ENCODE peak calls at places on chromosomes 2 and 18, in five cellular contexts. O is upper lobe of right lung, A is right lobe of liver, H is AG04450, G is tibial nerve. B is an unnamed sample.

GRCh38 chr2:150570712-150571111 is 83.2 kb upstream of the RND3 start:
- DNase-seq in O (no peak), A (no peak), H (peak; percentile 72), G (no peak), B (no peak)

GRCh38 chr18:12827588-12827987 is 56.4 kb downstream of the PTPN2 start:
- DNase-seq in O (no peak), A (no peak), H (no peak), G (no peak), B (no peak)

GRCh38 chr2:230942920-230943896 is 18.2 kb upstream of the GPR55 start:
- DNase-seq in O (no peak), A (no peak), H (no peak), G (no peak), B (peak; percentile 89)

GRCh38 chr2:27020337-27020948 is 12.3 kb upstream of the TMEM214 start:
- DNase-seq in O (no peak), A (peak; percentile 81), H (no peak), G (peak; percentile 50), B (no peak)

GRCh38 chr2:196918927-196919326 is 7.6 kb downstream of the PGAP1 start:
- DNase-seq in O (no peak), A (no peak), H (no peak), G (no peak), B (no peak)

GRCh38 chr2:55051026-55051866 is 995 bp upstream of the RTN4 start:
- DNase-seq in O (no peak), A (no peak), H (peak; percentile 99), G (peak; percentile 42), B (peak; percentile 85)

GRCh38 chr2:40041983-40042382 is 262.9 kb upstream of the THUMPD2 start:
- DNase-seq in O (no peak), A (no peak), H (peak; percentile 80), G (no peak), B (no peak)

GRCh38 chr2:11683966-11684365 is 14.0 kb upstream of the NTSR2 start:
- DNase-seq in O (no peak), A (no peak), H (no peak), G (no peak), B (peak; percentile 74)

GRCh38 chr2:95320986-95321767 is 24.0 kb downstream of the KCNIP3 start:
- DNase-seq in O (no peak), A (no peak), H (no peak), G (no peak), B (no peak)

GRCh38 chr18:75285876-75286275 is 75.3 kb downstream of the TSHZ1 start:
- DNase-seq in O (no peak), A (no peak), H (no peak), G (no peak), B (no peak)

GRCh38 chr18:11322716-11323115 is 173.3 kb upstream of the PIEZO2 start:
- DNase-seq in O (no peak), A (no peak), H (no peak), G (no peak), B (no peak)

GRCh38 chr18:45282101-45282812 is 333.0 kb upstream of the SLC14A2 start:
- DNase-seq in O (no peak), A (no peak), H (no peak), G (no peak), B (no peak)

GRCh38 chr2:221792971-221793670 is 221.0 kb upstream of the EPHA4 start:
- DNase-seq in O (no peak), A (no peak), H (no peak), G (no peak), B (no peak)

GRCh38 chr2:128438091-128438490 is 119.4 kb upstream of the HS6ST1 start:
- DNase-seq in O (peak; percentile 55), A (no peak), H (no peak), G (no peak), B (peak; percentile 9)

GRCh38 chr2:149058936-149059335 is 20.4 kb downstream of the LYPD6B start:
- DNase-seq in O (no peak), A (no peak), H (no peak), G (no peak), B (no peak)

GRCh38 chr2:128585706-128586105 is 267.0 kb upstream of the HS6ST1 start:
- DNase-seq in O (no peak), A (no peak), H (peak; percentile 80), G (no peak), B (no peak)

GRCh38 chr2:176106636-176107539 is at the start of gene HOXD11:
- DNase-seq in O (no peak), A (peak; percentile 72), H (no peak), G (no peak), B (no peak)

GRCh38 chr2:23235292-23235691 is 149.7 kb upstream of the KLHL29 start:
- DNase-seq in O (no peak), A (no peak), H (no peak), G (no peak), B (no peak)

GRCh38 chr18:78519394-78520062 is 460.1 kb upstream of the SALL3 start:
- DNase-seq in O (no peak), A (no peak), H (no peak), G (no peak), B (no peak)

GRCh38 chr2:9467687-9468086 is 6.7 kb upstream of the IAH1 start:
- DNase-seq in O (peak; percentile 84), A (no peak), H (no peak), G (no peak), B (no peak)

GRCh38 chr2:189002079-189002478 is 27.9 kb downstream of the COL3A1 start:
- DNase-seq in O (no peak), A (no peak), H (no peak), G (no peak), B (no peak)

GRCh38 chr2:230713331-230714121 is 884 bp downstream of the CAB39 start:
- DNase-seq in O (peak; percentile 76), A (peak; percentile 68), H (no peak), G (no peak), B (peak; percentile 87)

GRCh38 chr18:57122906-57123510 is 23.9 kb upstream of the BOD1L2 start:
- DNase-seq in O (no peak), A (no peak), H (no peak), G (no peak), B (no peak)

GRCh38 chr18:31206787-31207381 is 44.2 kb upstream of the DSC1 start:
- DNase-seq in O (peak; percentile 86), A (no peak), H (no peak), G (no peak), B (peak; percentile 74)

GRCh38 chr2:46520108-46520507 is 40.7 kb downstream of the TMEM247 start:
- DNase-seq in O (no peak), A (no peak), H (no peak), G (no peak), B (no peak)

GRCh38 chr2:47069628-47070154 is 85.4 kb downstream of the STPG4 start:
- DNase-seq in O (peak; percentile 83), A (peak; percentile 54), H (no peak), G (peak; percentile 49), B (peak; percentile 84)

GRCh38 chr18:62196079-62196478 is 9.0 kb downstream of the RELCH start:
- DNase-seq in O (no peak), A (no peak), H (no peak), G (no peak), B (no peak)

GRCh38 chr18:45962461-45962860 is 4.7 kb downstream of the EPG5 start:
- DNase-seq in O (no peak), A (no peak), H (no peak), G (no peak), B (no peak)

GRCh38 chr2:237485844-237486243 is 1.2 kb upstream of the MLPH start:
- DNase-seq in O (no peak), A (no peak), H (no peak), G (no peak), B (no peak)
- H3K4me3 ChIP-seq in O (peak overlapping the region; percentile 53), A (peak overlapping the region; percentile 91), H (peak overlapping the region; percentile 76), G (peak overlapping the region; percentile 52), B (no peak overlapping the region)

GRCh38 chr2:43267393-43267792 is 41.0 kb upstream of the ZFP36L2 start:
- DNase-seq in O (no peak), A (no peak), H (no peak), G (no peak), B (no peak)

GRCh38 chr2:43268066-43268971 is 41.9 kb upstream of the ZFP36L2 start:
- DNase-seq in O (no peak), A (no peak), H (no peak), G (no peak), B (no peak)

GRCh38 chr2:43266692-43267091 is 40.3 kb upstream of the ZFP36L2 start:
- DNase-seq in O (peak; percentile 82), A (no peak), H (no peak), G (peak; percentile 44), B (peak; percentile 91)

GRCh38 chr2:43262239-43262638 is 35.8 kb upstream of the ZFP36L2 start:
- DNase-seq in O (no peak), A (no peak), H (no peak), G (no peak), B (no peak)

DNA sequence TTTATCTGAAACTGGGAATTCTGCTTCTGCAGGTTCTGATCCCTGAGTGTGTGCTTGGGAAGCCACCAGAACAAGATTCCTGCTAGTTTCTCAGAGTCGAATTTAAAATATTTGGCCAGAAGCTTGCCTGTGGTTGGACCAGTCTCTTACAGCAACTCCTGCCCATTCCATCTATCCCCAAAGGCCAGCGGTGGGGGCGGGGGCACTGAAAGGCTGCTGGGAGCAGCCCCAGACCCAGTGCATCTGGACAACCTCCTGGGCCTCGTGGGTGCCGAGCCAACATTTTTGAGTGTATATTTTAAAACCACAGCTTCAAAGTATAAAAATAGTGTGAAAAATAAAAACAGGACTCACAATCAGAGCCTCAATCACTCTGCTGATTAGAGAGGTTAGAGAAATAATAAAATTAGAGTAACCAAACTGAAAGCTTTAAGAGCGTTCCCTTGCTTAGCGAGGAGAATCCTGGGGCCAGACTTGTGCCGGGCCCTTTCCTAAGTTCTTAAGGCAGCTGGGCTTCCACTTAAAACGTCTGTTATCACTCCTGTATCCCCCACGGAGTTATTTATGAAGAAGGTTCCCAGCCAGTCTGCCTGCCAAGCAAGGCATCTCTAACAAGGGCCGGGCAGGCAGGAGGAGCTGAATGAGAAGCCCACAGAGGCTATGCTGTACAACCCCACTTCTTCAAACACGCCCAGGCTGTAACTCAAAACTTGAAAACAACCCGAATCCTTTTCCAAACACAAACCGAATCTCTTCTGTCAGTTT is 38.8 kb upstream of the ZFP36L2 start:
- DNase-seq in O (no peak), A (no peak), H (no peak), G (no peak), B (no peak)
- H3K4me3 ChIP-seq in O (no peak overlapping the region), A (no peak overlapping the region), H (no peak overlapping the region), G (peak overlapping the region; percentile 1), B (no peak overlapping the region)

GRCh38 chr2:71605173-71605641 is 151.8 kb downstream of the DYSF start:
- DNase-seq in O (peak; percentile 37), A (peak; percentile 21), H (no peak), G (peak; percentile 6), B (peak; percentile 68)
- H3K4me3 ChIP-seq in O (no peak overlapping the region), A (no peak overlapping the region), H (no peak overlapping the region), G (no peak overlapping the region), B (no peak overlapping the region)

GRCh38 chr2:165646321-165646801 is 147.7 kb downstream of the GALNT3 start:
- DNase-seq in O (no peak), A (no peak), H (no peak), G (no peak), B (no peak)
- H3K4me3 ChIP-seq in O (no peak overlapping the region), A (no peak overlapping the region), H (no peak overlapping the region), G (no peak overlapping the region), B (no peak overlapping the region)

GRCh38 chr2:63195310-63195709 is 144.7 kb downstream of the OTX1 start:
- DNase-seq in O (no peak), A (no peak), H (no peak), G (no peak), B (no peak)
- H3K4me3 ChIP-seq in O (no peak overlapping the region), A (no peak overlapping the region), H (no peak overlapping the region), G (no peak overlapping the region), B (no peak overlapping the region)